ENCODE peak calls at places on chromosomes 16 and 17, in four cellular contexts. U, N, H and Z are unnamed samples.

GRCh38 chr16:72561-73537 is at the start of gene RHBDF1:
- DNase-seq in U (no peak), N (peak), H (no peak), Z (no peak)

GRCh38 chr17:50501054-50501453 is 7.2 kb upstream of the MYCBPAP start:
- DNase-seq in U (no peak), N (peak), H (no peak), Z (no peak)

GRCh38 chr17:71878998-71879397 is 241.8 kb upstream of the SOX9 start:
- DNase-seq in U (no peak), N (no peak), H (no peak), Z (no peak)

GRCh38 chr16:84096447-84097005 is 20.2 kb downstream of the MBTPS1 start:
- DNase-seq in U (no peak), N (no peak), H (no peak), Z (no peak)

GRCh38 chr16:85524630-85525463 is 88.3 kb upstream of the GSE1 start:
- DNase-seq in U (no peak), N (peak), H (no peak), Z (peak)

GRCh38 chr17:39611441-39612112 is 3.9 kb upstream of the NEUROD2 start:
- DNase-seq in U (no peak), N (no peak), H (no peak), Z (no peak)

GRCh38 chr17:8072339-8072726 is 15.2 kb downstream of the ALOX12B start:
- DNase-seq in U (no peak), N (no peak), H (no peak), Z (no peak)

GRCh38 chr16:874366-875181 is 74.0 kb upstream of the GNG13 start:
- DNase-seq in U (no peak), N (no peak), H (no peak), Z (no peak)

GRCh38 chr16:77555101-77555500 is 120.3 kb upstream of the ADAMTS18 start:
- DNase-seq in U (no peak), N (no peak), H (no peak), Z (no peak)

GRCh38 chr17:7315570-7316243 is 547 bp upstream of the GPS2 start:
- DNase-seq in U (no peak), N (no peak), H (no peak), Z (no peak)

GRCh38 chr17:63843387-63844292 is 1.2 kb upstream of the SMARCD2 start:
- DNase-seq in U (no peak), N (peak), H (no peak), Z (peak)

GRCh38 chr17:57874434-57875108 is 24.7 kb upstream of the MRPS23 start:
- DNase-seq in U (no peak), N (peak), H (no peak), Z (no peak)

GRCh38 chr16:56625943-56626654 is 518 bp downstream of the MT1E start:
- DNase-seq in U (no peak), N (peak), H (no peak), Z (no peak)

GRCh38 chr17:2343421-2343820 is 6.1 kb downstream of the SGSM2 start:
- DNase-seq in U (no peak), N (no peak), H (no peak), Z (no peak)

GRCh38 chr16:47731252-47731651 is 270.1 kb downstream of the PHKB start:
- DNase-seq in U (no peak), N (peak), H (no peak), Z (no peak)

GRCh38 chr16:82814059-82814458 is 187.3 kb downstream of the CDH13 start:
- DNase-seq in U (no peak), N (no peak), H (no peak), Z (no peak)

GRCh38 chr16:67967183-67967955 is 1.1 kb downstream of the SLC12A4 start:
- DNase-seq in U (no peak), N (no peak), H (no peak), Z (peak)

GRCh38 chr16:1989826-1990335 is at the start of gene SYNGR3:
- DNase-seq in U (no peak), N (no peak), H (no peak), Z (no peak)

GRCh38 chr16:4935231-4935855 is 1.6 kb downstream of the PPL start:
- DNase-seq in U (no peak), N (peak), H (no peak), Z (no peak)

GRCh38 chr17:73401911-73402310 is 90.1 kb upstream of the CDC42EP4 start:
- DNase-seq in U (no peak), N (peak), H (no peak), Z (no peak)

GRCh38 chr16:30619207-30619606 is 9.0 kb upstream of the ZNF689 start:
- DNase-seq in U (no peak), N (peak), H (no peak), Z (no peak)

GRCh38 chr17:79728169-79728907 is 2.4 kb upstream of the ENPP7 start:
- DNase-seq in U (peak), N (peak), H (peak), Z (peak)

GRCh38 chr17:4475001-4475400 is 23.7 kb upstream of the SPNS2 start:
- DNase-seq in U (no peak), N (no peak), H (no peak), Z (no peak)

GRCh38 chr17:47694818-47695663 is 1.1 kb downstream of the TBKBP1 start:
- DNase-seq in U (no peak), N (peak), H (no peak), Z (peak)

GRCh38 chr16:5604770-5605169 is 507.2 kb upstream of the EEF2KMT start:
- DNase-seq in U (no peak), N (no peak), H (no peak), Z (no peak)

GRCh38 chr17:65027305-65027704 is 29.2 kb downstream of the GNA13 start:
- DNase-seq in U (peak), N (peak), H (peak), Z (peak)

GRCh38 chr16:24013733-24014645 is 178.2 kb downstream of the PRKCB start:
- DNase-seq in U (peak), N (no peak), H (peak), Z (peak)

GRCh38 chr16:62035115-62036092 is 834 bp downstream of the CDH8 start:
- DNase-seq in U (no peak), N (no peak), H (no peak), Z (no peak)

GRCh38 chr16:68658258-68658973 is 13.3 kb downstream of the CDH3 start:
- DNase-seq in U (no peak), N (peak), H (no peak), Z (no peak)

GRCh38 chr17:58693751-58694150 is 1.3 kb downstream of the RAD51C start:
- DNase-seq in U (no peak), N (no peak), H (no peak), Z (no peak)